ENCODE peak calls at places on chromosomes 1 and 21, in seven cellular contexts. One of them, this sample, is unnamed.

GRCh38 chr1:87436534-87436933 is 107.9 kb downstream of the LMO4 start:
- DNase-seq in psoas muscle: no peak
- DNase-seq in GM06990: no peak
- DNase-seq in colonic mucosa: no peak
- DNase-seq in pancreas: no peak
- DNase-seq in left lung: no peak
- DNase-seq in K562: no peak
- DNase-seq in this sample: no peak

GRCh38 chr1:11783556-11783955 is 21.6 kb downstream of the C1orf167 start:
- DNase-seq in colonic mucosa: no peak
- DNase-seq in left lung: no peak
- DNase-seq in GM06990: no peak
- DNase-seq in psoas muscle: no peak
- DNase-seq in K562: no peak
- DNase-seq in pancreas: no peak
- DNase-seq in this sample: no peak

GRCh38 chr1:150889650-150890416 is 2.9 kb downstream of the CTXND2 start:
- DNase-seq in pancreas: no peak
- DNase-seq in GM06990: peak; percentile 35
- DNase-seq in psoas muscle: no peak
- DNase-seq in K562: no peak
- DNase-seq in colonic mucosa: no peak
- DNase-seq in left lung: no peak
- DNase-seq in this sample: no peak

GRCh38 chr1:119003413-119004128 is 15.4 kb upstream of the TBX15 start:
- DNase-seq in colonic mucosa: no peak
- DNase-seq in pancreas: no peak
- DNase-seq in psoas muscle: no peak
- DNase-seq in left lung: no peak
- DNase-seq in GM06990: no peak
- DNase-seq in K562: no peak
- DNase-seq in this sample: no peak

GRCh38 chr1:99672500-99673213 is 26.7 kb downstream of the PALMD start:
- DNase-seq in colonic mucosa: no peak
- DNase-seq in K562: no peak
- DNase-seq in pancreas: no peak
- DNase-seq in psoas muscle: peak; percentile 47
- DNase-seq in left lung: no peak
- DNase-seq in GM06990: no peak
- DNase-seq in this sample: peak; percentile 70

GRCh38 chr21:24594082-24594481 is 1013.2 kb downstream of the MRPL39 start:
- DNase-seq in colonic mucosa: no peak
- DNase-seq in GM06990: no peak
- DNase-seq in pancreas: no peak
- DNase-seq in left lung: no peak
- DNase-seq in psoas muscle: no peak
- DNase-seq in K562: no peak
- DNase-seq in this sample: no peak

GRCh38 chr1:175373786-175374623 is 181.4 kb upstream of the KIAA0040 start:
- DNase-seq in K562: peak; percentile 80
- DNase-seq in GM06990: no peak
- DNase-seq in psoas muscle: no peak
- DNase-seq in colonic mucosa: peak; percentile 23
- DNase-seq in pancreas: peak; percentile 49
- DNase-seq in left lung: no peak
- DNase-seq in this sample: no peak

GRCh38 chr1:17013598-17014320 is 2.0 kb upstream of the ATP13A2 start:
- DNase-seq in left lung: peak; percentile 58
- DNase-seq in GM06990: no peak
- DNase-seq in pancreas: no peak
- DNase-seq in K562: no peak
- DNase-seq in colonic mucosa: no peak
- DNase-seq in psoas muscle: no peak
- DNase-seq in this sample: no peak

GRCh38 chr1:226882187-226882586 is 11.8 kb downstream of the PSEN2 start:
- DNase-seq in pancreas: no peak
- DNase-seq in K562: no peak
- DNase-seq in psoas muscle: no peak
- DNase-seq in left lung: peak; percentile 19
- DNase-seq in GM06990: no peak
- DNase-seq in colonic mucosa: no peak
- DNase-seq in this sample: no peak

GRCh38 chr1:55081188-55081904 is 42.0 kb downstream of the PCSK9 start:
- DNase-seq in colonic mucosa: no peak
- DNase-seq in K562: no peak
- DNase-seq in psoas muscle: no peak
- DNase-seq in left lung: no peak
- DNase-seq in GM06990: no peak
- DNase-seq in pancreas: no peak
- DNase-seq in this sample: peak; percentile 78

GRCh38 chr1:193234523-193234922 is 48.1 kb upstream of the B3GALT2 start:
- DNase-seq in colonic mucosa: no peak
- DNase-seq in pancreas: no peak
- DNase-seq in K562: no peak
- DNase-seq in psoas muscle: no peak
- DNase-seq in left lung: no peak
- DNase-seq in GM06990: no peak
- DNase-seq in this sample: no peak

GRCh38 chr21:35503646-35504045 is 454.5 kb upstream of the RUNX1 start:
- DNase-seq in colonic mucosa: no peak
- DNase-seq in psoas muscle: no peak
- DNase-seq in left lung: no peak
- DNase-seq in pancreas: no peak
- DNase-seq in K562: no peak
- DNase-seq in GM06990: no peak
- DNase-seq in this sample: peak; percentile 47

DNA sequence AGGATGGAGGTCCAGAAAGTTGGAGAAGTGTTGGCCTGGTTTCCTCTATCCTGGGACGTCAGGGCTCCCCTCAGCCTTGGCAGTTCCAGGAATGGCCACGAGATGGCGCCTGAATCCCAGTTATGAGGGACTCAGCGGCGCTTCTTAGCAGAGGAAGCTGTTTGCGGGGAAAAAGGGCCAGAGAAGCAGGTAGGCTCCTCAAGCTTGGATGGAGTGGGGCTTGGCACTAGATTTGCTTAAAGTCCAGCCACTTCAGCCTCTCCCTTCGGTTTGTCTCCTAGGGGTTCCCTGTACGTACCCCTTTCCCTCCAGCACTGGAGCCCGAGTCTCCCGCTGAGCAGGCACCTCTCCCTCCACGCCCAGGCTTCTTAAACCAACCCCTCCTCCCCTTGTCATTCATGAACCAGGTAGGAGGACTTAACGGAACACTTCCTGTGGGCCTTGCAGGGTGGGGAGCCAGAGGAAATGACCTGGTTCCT is 32.0 kb upstream of the TENT5B start:
- DNase-seq in colonic mucosa: peak; percentile 94
- DNase-seq in pancreas: peak; percentile 91
- DNase-seq in K562: peak; percentile 89
- DNase-seq in psoas muscle: peak; percentile 86
- DNase-seq in left lung: peak; percentile 87
- DNase-seq in GM06990: peak; percentile 68
- DNase-seq in this sample: peak; percentile 73
- H3K4me3 ChIP-seq in colonic mucosa: no peak overlapping the region
- H3K4me3 ChIP-seq in pancreas: peak overlapping the region; percentile 10
- H3K4me3 ChIP-seq in K562: no peak overlapping the region
- H3K4me3 ChIP-seq in psoas muscle: no peak overlapping the region
- H3K4me3 ChIP-seq in left lung: peak overlapping the region; percentile 16
- H3K4me3 ChIP-seq in GM06990: no peak overlapping the region
- H3K4me3 ChIP-seq in this sample: no peak overlapping the region

GRCh38 chr1:157363660-157364140 is 188.6 kb downstream of the FCRL5 start:
- DNase-seq in psoas muscle: no peak
- DNase-seq in K562: no peak
- DNase-seq in GM06990: peak; percentile 46
- DNase-seq in left lung: no peak
- DNase-seq in colonic mucosa: peak; percentile 48
- DNase-seq in pancreas: peak; percentile 70
- DNase-seq in this sample: peak; percentile 42
- TF ChIP-seq CTCF in psoas muscle: peak; percentile 28
- TF ChIP-seq CTCF in K562: peak; percentile 46
- TF ChIP-seq CTCF in GM06990: peak; percentile 84
- TF ChIP-seq CTCF in left lung: peak; percentile 40
- TF ChIP-seq CTCF in colonic mucosa: peak; percentile 58
- TF ChIP-seq CTCF in pancreas: peak; percentile 49
- TF ChIP-seq CTCF in this sample: peak; percentile 64

DNA sequence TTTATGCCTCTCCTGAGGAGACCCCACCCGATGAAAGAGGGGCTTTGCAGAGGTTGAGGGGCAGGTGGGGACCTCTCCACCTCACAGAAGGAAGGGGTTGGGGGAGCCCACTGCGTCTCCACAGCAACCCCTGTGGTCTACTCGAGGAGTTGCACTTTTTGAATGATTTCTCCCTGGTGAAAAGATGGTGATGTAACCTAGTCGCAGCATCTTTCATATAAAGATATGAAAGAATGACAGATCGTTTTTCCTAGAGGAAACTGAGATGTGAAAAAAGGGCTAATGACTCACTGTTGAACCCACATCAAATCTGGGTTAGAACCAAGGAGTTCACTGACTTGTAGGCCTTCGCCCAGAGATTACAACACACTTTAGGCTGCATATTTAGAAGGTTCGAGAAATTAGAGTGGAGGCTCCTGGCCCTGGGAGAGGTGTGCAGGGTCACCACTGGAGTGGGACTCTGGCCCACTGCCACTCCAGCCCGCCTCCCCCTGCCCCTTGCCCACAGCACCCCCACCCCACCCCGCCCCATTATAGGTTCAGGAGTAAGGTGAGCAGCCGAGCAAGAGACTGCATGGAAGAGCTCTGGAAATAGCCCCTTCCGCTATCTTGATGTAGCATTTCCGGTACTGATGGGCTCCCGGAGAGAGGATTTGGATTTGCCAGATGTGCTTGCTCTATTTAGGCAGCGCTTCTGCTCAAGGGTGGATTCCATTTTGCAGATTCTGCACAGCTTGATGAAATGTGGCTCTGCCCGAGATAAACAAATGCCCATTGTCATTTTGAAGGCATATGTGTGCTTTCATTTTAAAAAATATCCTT is 6.7 kb downstream of the TGFB2 start:
- DNase-seq in pancreas: no peak
- DNase-seq in left lung: no peak
- DNase-seq in colonic mucosa: no peak
- DNase-seq in GM06990: no peak
- DNase-seq in K562: no peak
- DNase-seq in psoas muscle: no peak
- DNase-seq in this sample: peak; percentile 75
- H3K4me3 ChIP-seq in pancreas: no peak overlapping the region
- H3K4me3 ChIP-seq in left lung: peak overlapping the region; percentile 20
- H3K4me3 ChIP-seq in colonic mucosa: no peak overlapping the region
- H3K4me3 ChIP-seq in GM06990: peak overlapping the region; percentile 32
- H3K4me3 ChIP-seq in K562: no peak overlapping the region
- H3K4me3 ChIP-seq in psoas muscle: peak overlapping the region; percentile 73
- H3K4me3 ChIP-seq in this sample: peak overlapping the region; percentile 28

DNA sequence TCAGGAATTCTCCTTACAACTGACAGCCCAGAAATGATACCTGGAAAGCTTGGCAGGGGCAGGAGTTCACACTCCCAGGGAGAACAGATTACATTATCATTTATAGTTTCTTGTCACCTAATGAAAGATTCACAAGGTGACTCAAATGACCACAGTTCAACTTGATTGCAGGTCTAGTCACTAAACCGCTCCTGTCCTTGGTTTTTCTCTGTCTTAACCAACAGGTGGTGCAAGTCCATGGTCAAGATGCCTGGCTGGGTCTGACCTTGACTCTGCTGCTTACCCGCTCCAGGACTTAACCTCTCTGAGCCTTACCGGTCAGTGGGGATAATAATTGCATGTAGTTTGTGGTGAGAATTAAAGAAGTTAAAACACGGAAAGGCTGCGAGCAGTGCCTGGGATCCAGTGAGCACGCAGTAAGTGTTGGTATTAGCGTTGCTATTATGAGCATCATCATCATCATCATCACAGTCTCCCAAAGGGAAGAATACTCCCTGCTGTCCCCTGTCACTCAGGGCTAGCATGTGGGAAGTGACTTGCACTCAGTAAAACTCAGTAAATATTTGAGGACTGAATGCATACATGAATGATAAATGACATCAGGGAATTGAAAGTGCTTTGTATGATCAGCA is 125.4 kb upstream of the CD34 start:
- DNase-seq in pancreas: no peak
- DNase-seq in GM06990: no peak
- DNase-seq in left lung: no peak
- DNase-seq in psoas muscle: no peak
- DNase-seq in K562: peak; percentile 55
- DNase-seq in colonic mucosa: no peak
- DNase-seq in this sample: peak; percentile 30
- TF ChIP-seq CTCF in pancreas: no peak
- TF ChIP-seq CTCF in GM06990: peak; percentile 46
- TF ChIP-seq CTCF in left lung: no peak
- TF ChIP-seq CTCF in psoas muscle: peak; percentile 26
- TF ChIP-seq CTCF in K562: peak; percentile 78
- TF ChIP-seq CTCF in colonic mucosa: no peak
- TF ChIP-seq CTCF in this sample: peak; percentile 22